ENCODE peak calls at places on chromosome 20, in eight cellular contexts. One of them, this sample, is unnamed.

GRCh38 chr20:33674294-33675126 is at the start of gene NECAB3:
- DNase-seq in pancreas: peak; percentile 88
- DNase-seq in MM.1S: peak; percentile 82
- DNase-seq in CD4-positive, alpha-beta T cell: no peak
- DNase-seq in astrocyte of the spinal cord: peak; percentile 54
- DNase-seq in NB4: peak; percentile 82
- DNase-seq in tibial artery: peak; percentile 84
- DNase-seq in transverse colon: peak; percentile 90
- DNase-seq in this sample: peak; percentile 51

GRCh38 chr20:23403721-23404120 is 17.6 kb downstream of the NAPB start:
- DNase-seq in pancreas: no peak
- DNase-seq in MM.1S: no peak
- DNase-seq in CD4-positive, alpha-beta T cell: no peak
- DNase-seq in astrocyte of the spinal cord: no peak
- DNase-seq in NB4: no peak
- DNase-seq in tibial artery: no peak
- DNase-seq in transverse colon: no peak
- DNase-seq in this sample: no peak

GRCh38 chr20:57188576-57189079 is 77.8 kb downstream of the BMP7 start:
- DNase-seq in pancreas: no peak
- DNase-seq in MM.1S: no peak
- DNase-seq in CD4-positive, alpha-beta T cell: no peak
- DNase-seq in astrocyte of the spinal cord: no peak
- DNase-seq in NB4: no peak
- DNase-seq in tibial artery: no peak
- DNase-seq in transverse colon: no peak
- DNase-seq in this sample: no peak

GRCh38 chr20:3203315-3204123 is 963 bp downstream of the DDRGK1 start:
- DNase-seq in pancreas: peak; percentile 51
- DNase-seq in MM.1S: peak; percentile 23
- DNase-seq in CD4-positive, alpha-beta T cell: peak; percentile 6
- DNase-seq in astrocyte of the spinal cord: peak; percentile 9
- DNase-seq in NB4: peak; percentile 45
- DNase-seq in tibial artery: no peak
- DNase-seq in transverse colon: peak; percentile 37
- DNase-seq in this sample: no peak

GRCh38 chr20:46631874-46632446 is 19.3 kb downstream of the SLC13A3 start:
- DNase-seq in pancreas: no peak
- DNase-seq in MM.1S: no peak
- DNase-seq in CD4-positive, alpha-beta T cell: no peak
- DNase-seq in astrocyte of the spinal cord: no peak
- DNase-seq in NB4: no peak
- DNase-seq in tibial artery: no peak
- DNase-seq in transverse colon: no peak
- DNase-seq in this sample: no peak

GRCh38 chr20:32397567-32398084 is 39.5 kb downstream of the ASXL1 start:
- DNase-seq in pancreas: no peak
- DNase-seq in MM.1S: no peak
- DNase-seq in CD4-positive, alpha-beta T cell: no peak
- DNase-seq in astrocyte of the spinal cord: no peak
- DNase-seq in NB4: no peak
- DNase-seq in tibial artery: no peak
- DNase-seq in transverse colon: no peak
- DNase-seq in this sample: no peak

GRCh38 chr20:62025394-62025793 is 40.3 kb downstream of the TAF4 start:
- DNase-seq in pancreas: no peak
- DNase-seq in MM.1S: no peak
- DNase-seq in CD4-positive, alpha-beta T cell: no peak
- DNase-seq in astrocyte of the spinal cord: no peak
- DNase-seq in NB4: peak; percentile 53
- DNase-seq in tibial artery: no peak
- DNase-seq in transverse colon: no peak
- DNase-seq in this sample: peak; percentile 4

GRCh38 chr20:19973920-19974620 is 43.1 kb upstream of the NAA20 start:
- DNase-seq in pancreas: peak; percentile 40
- DNase-seq in MM.1S: no peak
- DNase-seq in CD4-positive, alpha-beta T cell: no peak
- DNase-seq in astrocyte of the spinal cord: peak; percentile 83
- DNase-seq in NB4: peak; percentile 92
- DNase-seq in tibial artery: peak; percentile 94
- DNase-seq in transverse colon: peak; percentile 50
- DNase-seq in this sample: peak; percentile 50

GRCh38 chr20:8255945-8256632 is 124.0 kb downstream of the PLCB1 start:
- DNase-seq in pancreas: no peak
- DNase-seq in MM.1S: no peak
- DNase-seq in CD4-positive, alpha-beta T cell: no peak
- DNase-seq in astrocyte of the spinal cord: no peak
- DNase-seq in NB4: no peak
- DNase-seq in tibial artery: no peak
- DNase-seq in transverse colon: no peak
- DNase-seq in this sample: no peak

GRCh38 chr20:61614311-61615100 is 362.4 kb downstream of the CDH4 start:
- DNase-seq in pancreas: no peak
- DNase-seq in MM.1S: no peak
- DNase-seq in CD4-positive, alpha-beta T cell: no peak
- DNase-seq in astrocyte of the spinal cord: no peak
- DNase-seq in NB4: no peak
- DNase-seq in tibial artery: no peak
- DNase-seq in transverse colon: no peak
- DNase-seq in this sample: no peak

GRCh38 chr20:3239026-3239866 is at the start of gene SLC4A11:
- DNase-seq in pancreas: peak; percentile 47
- DNase-seq in MM.1S: peak; percentile 37
- DNase-seq in CD4-positive, alpha-beta T cell: no peak
- DNase-seq in astrocyte of the spinal cord: peak; percentile 59
- DNase-seq in NB4: peak; percentile 70
- DNase-seq in tibial artery: peak; percentile 45
- DNase-seq in transverse colon: peak; percentile 77
- DNase-seq in this sample: peak; percentile 41

GRCh38 chr20:3667434-3668037 is 4.3 kb upstream of the GFRA4 start:
- DNase-seq in pancreas: no peak
- DNase-seq in MM.1S: no peak
- DNase-seq in CD4-positive, alpha-beta T cell: no peak
- DNase-seq in astrocyte of the spinal cord: no peak
- DNase-seq in NB4: no peak
- DNase-seq in tibial artery: no peak
- DNase-seq in transverse colon: no peak
- DNase-seq in this sample: no peak

DNA sequence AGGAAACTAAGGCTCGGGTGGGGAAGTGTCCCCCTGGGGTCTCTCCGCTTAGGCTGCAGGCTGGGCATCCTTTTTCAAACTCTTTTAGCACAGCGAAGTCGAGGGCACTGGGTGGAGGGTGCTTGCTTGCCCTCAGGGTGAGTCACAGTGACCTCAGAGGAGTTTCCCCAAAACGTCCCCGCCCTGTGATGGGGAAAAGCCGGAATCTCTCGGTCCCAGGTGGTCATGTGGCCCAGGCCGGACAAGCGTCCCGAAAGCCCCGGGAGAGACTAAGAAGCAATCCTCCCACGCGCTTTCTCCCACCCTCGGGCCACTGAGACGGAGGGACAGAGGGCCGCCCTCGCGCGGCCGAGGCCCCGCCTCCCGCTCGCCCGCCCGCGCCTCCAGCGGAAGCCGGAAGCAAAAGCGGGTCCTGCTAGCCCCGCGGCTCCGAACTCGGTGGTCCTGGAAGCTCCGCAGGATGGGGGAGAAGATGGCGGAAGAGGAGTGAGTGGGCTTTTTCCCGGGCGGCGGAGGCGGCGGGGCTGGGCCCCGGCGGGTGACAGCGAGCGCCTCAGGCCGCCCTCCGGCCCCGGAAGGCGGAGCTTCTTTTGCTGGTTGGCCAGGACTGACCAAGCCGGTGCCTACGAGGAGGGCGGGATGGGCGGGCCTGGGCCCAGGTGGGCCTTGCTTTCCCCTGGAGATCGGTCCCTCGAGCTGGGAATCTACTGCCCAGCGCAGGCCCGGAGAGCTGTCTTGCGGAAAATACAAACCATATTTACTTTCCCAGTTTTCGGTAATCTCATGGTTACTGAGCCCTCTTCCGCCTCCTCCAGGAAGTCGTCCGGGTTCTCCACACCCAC is at the start of gene SLC9A8:
- DNase-seq in pancreas: peak; percentile 85
- DNase-seq in MM.1S: peak; percentile 79
- DNase-seq in CD4-positive, alpha-beta T cell: peak; percentile 63
- DNase-seq in astrocyte of the spinal cord: peak; percentile 86
- DNase-seq in NB4: peak; percentile 96
- DNase-seq in tibial artery: peak; percentile 92
- DNase-seq in transverse colon: peak; percentile 89
- DNase-seq in this sample: peak; percentile 90
- TF ChIP-seq CTCF in pancreas: no peak
- TF ChIP-seq CTCF in MM.1S: peak; percentile 38
- TF ChIP-seq CTCF in CD4-positive, alpha-beta T cell: peak; percentile 28
- TF ChIP-seq CTCF in astrocyte of the spinal cord: peak; percentile 40
- TF ChIP-seq CTCF in NB4: peak; percentile 4
- TF ChIP-seq CTCF in tibial artery: peak; percentile 52
- TF ChIP-seq CTCF in transverse colon: peak; percentile 37
- TF ChIP-seq CTCF in this sample: peak; percentile 64

DNA sequence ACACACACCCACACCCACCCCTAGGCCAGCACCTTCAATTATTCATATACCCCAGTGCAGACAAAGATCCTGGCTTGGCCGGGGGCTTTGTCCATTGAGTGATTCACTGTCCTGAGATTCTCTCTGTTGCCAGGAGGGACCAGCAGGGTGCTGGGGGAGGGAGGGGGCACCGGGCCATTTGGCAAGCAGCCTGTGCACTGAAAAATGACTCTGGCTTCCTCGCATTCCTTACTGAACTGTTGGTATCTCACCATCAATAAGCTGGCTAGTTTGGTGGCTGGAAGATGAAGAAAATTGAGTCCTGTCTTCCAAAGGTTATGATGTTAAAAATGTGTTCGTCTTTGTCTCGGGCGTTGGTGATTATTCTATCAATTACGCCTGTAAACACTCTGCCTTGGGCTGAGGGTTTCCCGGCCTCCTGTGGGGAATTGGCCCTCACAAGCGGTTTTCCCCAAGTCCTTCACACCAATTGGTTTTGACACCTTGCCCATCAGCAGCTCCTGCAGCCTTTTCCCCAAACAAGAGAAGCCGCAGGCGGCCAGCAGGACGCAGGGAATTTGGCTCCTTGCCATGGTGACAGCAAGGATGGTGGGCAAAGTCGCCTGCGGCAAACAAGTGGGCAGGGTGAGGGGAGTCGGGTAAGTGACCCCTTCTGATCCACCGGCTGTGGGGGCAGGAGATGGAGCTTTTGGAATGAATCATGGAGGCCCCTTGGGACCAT is 4.9 kb downstream of the VSTM2L start:
- DNase-seq in pancreas: no peak
- DNase-seq in MM.1S: no peak
- DNase-seq in CD4-positive, alpha-beta T cell: no peak
- DNase-seq in astrocyte of the spinal cord: peak; percentile 91
- DNase-seq in NB4: no peak
- DNase-seq in tibial artery: no peak
- DNase-seq in transverse colon: no peak
- DNase-seq in this sample: peak; percentile 83
- TF ChIP-seq CTCF in pancreas: no peak
- TF ChIP-seq CTCF in MM.1S: no peak
- TF ChIP-seq CTCF in CD4-positive, alpha-beta T cell: no peak
- TF ChIP-seq CTCF in astrocyte of the spinal cord: no peak
- TF ChIP-seq CTCF in NB4: no peak
- TF ChIP-seq CTCF in tibial artery: no peak
- TF ChIP-seq CTCF in transverse colon: no peak
- TF ChIP-seq CTCF in this sample: no peak

GRCh38 chr20:44334306-44334705 is 2.5 kb upstream of the R3HDML start:
- DNase-seq in pancreas: no peak
- DNase-seq in MM.1S: no peak
- DNase-seq in CD4-positive, alpha-beta T cell: no peak
- DNase-seq in astrocyte of the spinal cord: no peak
- DNase-seq in NB4: no peak
- DNase-seq in tibial artery: no peak
- DNase-seq in transverse colon: no peak
- DNase-seq in this sample: no peak

GRCh38 chr20:44335675-44336074 is 1.2 kb upstream of the R3HDML start:
- DNase-seq in pancreas: no peak
- DNase-seq in MM.1S: no peak
- DNase-seq in CD4-positive, alpha-beta T cell: no peak
- DNase-seq in astrocyte of the spinal cord: no peak
- DNase-seq in NB4: no peak
- DNase-seq in tibial artery: no peak
- DNase-seq in transverse colon: no peak
- DNase-seq in this sample: no peak

GRCh38 chr20:44336725-44337380 is at the start of gene R3HDML:
- DNase-seq in pancreas: no peak
- DNase-seq in MM.1S: no peak
- DNase-seq in CD4-positive, alpha-beta T cell: no peak
- DNase-seq in astrocyte of the spinal cord: no peak
- DNase-seq in NB4: no peak
- DNase-seq in tibial artery: no peak
- DNase-seq in transverse colon: no peak
- DNase-seq in this sample: no peak

GRCh38 chr20:44334709-44335108 is 2.1 kb upstream of the R3HDML start:
- DNase-seq in pancreas: no peak
- DNase-seq in MM.1S: no peak
- DNase-seq in CD4-positive, alpha-beta T cell: no peak
- DNase-seq in astrocyte of the spinal cord: no peak
- DNase-seq in NB4: no peak
- DNase-seq in tibial artery: no peak
- DNase-seq in transverse colon: no peak
- DNase-seq in this sample: no peak

DNA sequence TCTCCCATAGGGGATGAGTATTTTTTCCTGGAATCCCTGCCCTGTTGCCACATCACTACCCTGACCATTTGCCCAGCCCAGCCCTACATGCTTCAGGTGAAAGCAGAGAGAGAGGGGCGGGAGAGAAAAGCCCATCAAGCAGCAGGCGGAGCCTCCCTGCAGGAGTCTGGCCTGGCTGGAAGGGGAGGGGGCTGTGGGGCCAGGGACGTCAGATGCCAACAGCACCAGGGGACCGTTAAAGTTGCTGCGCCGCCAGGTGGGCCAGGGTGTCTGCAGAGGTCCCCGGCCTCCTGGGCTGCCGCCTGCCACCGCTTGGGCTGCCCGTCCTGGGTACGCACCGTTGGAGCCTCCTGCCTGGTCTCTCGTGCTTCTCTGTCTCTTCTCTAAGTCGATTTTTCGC is 757 bp upstream of the R3HDML start:
- DNase-seq in pancreas: no peak
- DNase-seq in MM.1S: no peak
- DNase-seq in CD4-positive, alpha-beta T cell: no peak
- DNase-seq in astrocyte of the spinal cord: no peak
- DNase-seq in NB4: no peak
- DNase-seq in tibial artery: no peak
- DNase-seq in transverse colon: no peak
- DNase-seq in this sample: no peak
- TF ChIP-seq CTCF in pancreas: no peak
- TF ChIP-seq CTCF in MM.1S: no peak
- TF ChIP-seq CTCF in CD4-positive, alpha-beta T cell: no peak
- TF ChIP-seq CTCF in astrocyte of the spinal cord: no peak
- TF ChIP-seq CTCF in NB4: no peak
- TF ChIP-seq CTCF in tibial artery: no peak
- TF ChIP-seq CTCF in transverse colon: no peak
- TF ChIP-seq CTCF in this sample: no peak

DNA sequence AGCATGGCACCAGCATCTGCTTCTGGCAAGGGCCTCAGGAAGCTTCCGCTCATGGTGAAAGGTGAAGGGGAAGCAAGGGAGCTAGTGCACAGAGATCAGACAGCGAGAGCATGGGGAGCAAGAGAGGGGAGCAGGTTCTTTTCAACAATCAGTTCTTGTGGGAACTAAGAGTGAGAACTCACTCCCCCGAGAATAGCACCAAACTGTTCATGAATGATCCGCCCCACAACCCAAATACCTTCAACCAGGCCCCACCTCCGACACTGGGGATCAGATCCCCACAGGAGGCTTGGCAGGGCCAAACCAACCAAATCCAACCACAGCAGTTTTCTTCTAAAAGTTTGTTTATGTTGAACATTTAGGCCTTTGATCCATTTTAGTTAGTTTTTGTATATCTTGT is 69.7 kb upstream of the BHLHE23 start:
- DNase-seq in pancreas: no peak
- DNase-seq in MM.1S: no peak
- DNase-seq in CD4-positive, alpha-beta T cell: no peak
- DNase-seq in astrocyte of the spinal cord: no peak
- DNase-seq in NB4: no peak
- DNase-seq in tibial artery: no peak
- DNase-seq in transverse colon: no peak
- DNase-seq in this sample: no peak
- TF ChIP-seq CTCF in pancreas: no peak
- TF ChIP-seq CTCF in MM.1S: no peak
- TF ChIP-seq CTCF in CD4-positive, alpha-beta T cell: no peak
- TF ChIP-seq CTCF in astrocyte of the spinal cord: no peak
- TF ChIP-seq CTCF in NB4: no peak
- TF ChIP-seq CTCF in tibial artery: no peak
- TF ChIP-seq CTCF in transverse colon: no peak
- TF ChIP-seq CTCF in this sample: no peak